ENCODE peak calls at places on chromosomes 7 and 10, in four cellular contexts. One of them, this sample, is unnamed.
A peak's percentile ranks its signal among the peaks of the same experiment; 100 is the strongest.

GRCh38 chr7:31056775-31057346 is 4.8 kb downstream of the ADCYAP1R1 start:
- DNase-seq in sigmoid colon: no peak
- DNase-seq in adrenal gland: no peak
- DNase-seq in CD8-positive, alpha-beta memory T cell: no peak
- DNase-seq in this sample: no peak

GRCh38 chr10:51063659-51064535 is 10.4 kb upstream of the PRKG1 start:
- DNase-seq in sigmoid colon: no peak
- DNase-seq in adrenal gland: no peak
- DNase-seq in CD8-positive, alpha-beta memory T cell: no peak
- DNase-seq in this sample: no peak

GRCh38 chr7:103439661-103440060 is 6.3 kb downstream of the SLC26A5 start:
- DNase-seq in sigmoid colon: no peak
- DNase-seq in adrenal gland: no peak
- DNase-seq in CD8-positive, alpha-beta memory T cell: no peak
- DNase-seq in this sample: no peak

GRCh38 chr7:128131701-128132100 is 100.5 kb upstream of the LRRC4 start:
- DNase-seq in sigmoid colon: no peak
- DNase-seq in adrenal gland: no peak
- DNase-seq in CD8-positive, alpha-beta memory T cell: no peak
- DNase-seq in this sample: no peak

GRCh38 chr7:954330-955238 is at the start of gene ADAP1:
- DNase-seq in sigmoid colon: peak; percentile 67
- DNase-seq in adrenal gland: peak; percentile 53
- DNase-seq in CD8-positive, alpha-beta memory T cell: peak; percentile 38
- DNase-seq in this sample: peak; percentile 81

GRCh38 chr7:66747385-66748126 is 7.0 kb downstream of the RABGEF1 start:
- DNase-seq in sigmoid colon: no peak
- DNase-seq in adrenal gland: no peak
- DNase-seq in CD8-positive, alpha-beta memory T cell: no peak
- DNase-seq in this sample: no peak

GRCh38 chr10:131177431-131178327 is 133.8 kb downstream of the TCERG1L start:
- DNase-seq in sigmoid colon: peak; percentile 57
- DNase-seq in adrenal gland: no peak
- DNase-seq in CD8-positive, alpha-beta memory T cell: no peak
- DNase-seq in this sample: peak; percentile 23

GRCh38 chr7:12256025-12256570 is 45.0 kb downstream of the TMEM106B start:
- DNase-seq in sigmoid colon: no peak
- DNase-seq in adrenal gland: no peak
- DNase-seq in CD8-positive, alpha-beta memory T cell: no peak
- DNase-seq in this sample: no peak

GRCh38 chr7:26990268-26990667 is 105.5 kb downstream of the HOXA1 start:
- DNase-seq in sigmoid colon: no peak
- DNase-seq in adrenal gland: no peak
- DNase-seq in CD8-positive, alpha-beta memory T cell: no peak
- DNase-seq in this sample: no peak

GRCh38 chr7:38317457-38318037 is 44.1 kb upstream of the TARP start:
- DNase-seq in sigmoid colon: no peak
- DNase-seq in adrenal gland: no peak
- DNase-seq in CD8-positive, alpha-beta memory T cell: no peak
- DNase-seq in this sample: peak; percentile 45

GRCh38 chr10:3776796-3777571 is 8.0 kb downstream of the KLF6 start:
- DNase-seq in sigmoid colon: peak; percentile 76
- DNase-seq in adrenal gland: peak; percentile 23
- DNase-seq in CD8-positive, alpha-beta memory T cell: peak; percentile 44
- DNase-seq in this sample: peak; percentile 77

GRCh38 chr10:43985941-43986340 is 337.3 kb upstream of the ZNF32 start:
- DNase-seq in sigmoid colon: no peak
- DNase-seq in adrenal gland: no peak
- DNase-seq in CD8-positive, alpha-beta memory T cell: no peak
- DNase-seq in this sample: no peak

GRCh38 chr7:117872565-117873055 is 631 bp downstream of the CTTNBP2 start:
- DNase-seq in sigmoid colon: peak; percentile 68
- DNase-seq in adrenal gland: peak; percentile 5
- DNase-seq in CD8-positive, alpha-beta memory T cell: no peak
- DNase-seq in this sample: peak; percentile 73

GRCh38 chr10:118042336-118042735 is 4.4 kb downstream of the RAB11FIP2 start:
- DNase-seq in sigmoid colon: no peak
- DNase-seq in adrenal gland: no peak
- DNase-seq in CD8-positive, alpha-beta memory T cell: no peak
- DNase-seq in this sample: no peak

GRCh38 chr10:114221235-114221634 is 17.8 kb upstream of the VWA2 start:
- DNase-seq in sigmoid colon: no peak
- DNase-seq in adrenal gland: no peak
- DNase-seq in CD8-positive, alpha-beta memory T cell: no peak
- DNase-seq in this sample: no peak

GRCh38 chr7:44311561-44312495 is 13.6 kb downstream of the CAMK2B start:
- DNase-seq in sigmoid colon: no peak
- DNase-seq in adrenal gland: no peak
- DNase-seq in CD8-positive, alpha-beta memory T cell: no peak
- DNase-seq in this sample: no peak

GRCh38 chr10:13167568-13167967 is 6.2 kb downstream of the MCM10 start:
- DNase-seq in sigmoid colon: no peak
- DNase-seq in adrenal gland: no peak
- DNase-seq in CD8-positive, alpha-beta memory T cell: no peak
- DNase-seq in this sample: no peak

GRCh38 chr7:7911339-7911738 is 57.3 kb upstream of the GLCCI1 start:
- DNase-seq in sigmoid colon: no peak
- DNase-seq in adrenal gland: no peak
- DNase-seq in CD8-positive, alpha-beta memory T cell: no peak
- DNase-seq in this sample: no peak

GRCh38 chr10:12408472-12408871 is 59.1 kb downstream of the CAMK1D start:
- DNase-seq in sigmoid colon: no peak
- DNase-seq in adrenal gland: no peak
- DNase-seq in CD8-positive, alpha-beta memory T cell: no peak
- DNase-seq in this sample: no peak

GRCh38 chr7:70434821-70435220 is 697.1 kb upstream of the GALNT17 start:
- DNase-seq in sigmoid colon: no peak
- DNase-seq in adrenal gland: no peak
- DNase-seq in CD8-positive, alpha-beta memory T cell: no peak
- DNase-seq in this sample: no peak

GRCh38 chr7:13878154-13878553 is 111.3 kb downstream of the ETV1 start:
- DNase-seq in sigmoid colon: no peak
- DNase-seq in adrenal gland: no peak
- DNase-seq in CD8-positive, alpha-beta memory T cell: no peak
- DNase-seq in this sample: no peak

GRCh38 chr7:13882051-13882450 is 107.4 kb downstream of the ETV1 start:
- DNase-seq in sigmoid colon: no peak
- DNase-seq in adrenal gland: no peak
- DNase-seq in CD8-positive, alpha-beta memory T cell: no peak
- DNase-seq in this sample: no peak

GRCh38 chr7:13879994-13880686 is 109.3 kb downstream of the ETV1 start:
- DNase-seq in sigmoid colon: no peak
- DNase-seq in adrenal gland: no peak
- DNase-seq in CD8-positive, alpha-beta memory T cell: no peak
- DNase-seq in this sample: no peak

GRCh38 chr7:13880789-13881188 is 108.7 kb downstream of the ETV1 start:
- DNase-seq in sigmoid colon: no peak
- DNase-seq in adrenal gland: no peak
- DNase-seq in CD8-positive, alpha-beta memory T cell: no peak
- DNase-seq in this sample: no peak

DNA sequence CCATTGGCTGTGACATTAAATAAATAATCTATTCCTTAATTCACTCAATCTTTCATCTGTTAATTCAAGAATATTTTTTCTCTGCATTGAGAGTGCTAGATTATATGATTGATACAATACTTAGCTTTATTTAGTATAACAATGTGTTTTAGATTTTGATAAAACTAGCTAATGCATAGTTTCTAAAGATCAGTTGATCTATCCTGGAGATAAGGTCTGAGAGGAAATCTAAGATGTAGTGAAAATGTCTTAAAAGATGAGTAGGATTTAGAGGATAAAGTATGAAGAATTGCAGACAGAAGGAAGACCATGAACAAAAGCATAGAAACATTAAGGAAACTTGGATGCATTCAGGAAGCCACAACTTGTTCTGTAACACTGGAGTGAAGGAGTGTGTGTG is 110.3 kb downstream of the ETV1 start:
- DNase-seq in sigmoid colon: no peak
- DNase-seq in adrenal gland: no peak
- DNase-seq in CD8-positive, alpha-beta memory T cell: no peak
- DNase-seq in this sample: no peak
- H3K27ac ChIP-seq in sigmoid colon: no peak overlapping the region
- H3K27ac ChIP-seq in adrenal gland: no peak overlapping the region
- H3K27ac ChIP-seq in CD8-positive, alpha-beta memory T cell: no peak overlapping the region
- H3K27ac ChIP-seq in this sample: no peak overlapping the region

GRCh38 chr10:24961582-24961981 is 9.2 kb upstream of the PRTFDC1 start:
- DNase-seq in sigmoid colon: no peak
- DNase-seq in adrenal gland: no peak
- DNase-seq in CD8-positive, alpha-beta memory T cell: no peak
- DNase-seq in this sample: no peak
- H3K4me1 ChIP-seq in sigmoid colon: peaks cover 22% of the 10 kb centered on the region
- H3K4me1 ChIP-seq in adrenal gland: peaks cover 21% of the 10 kb centered on the region
- H3K4me1 ChIP-seq in CD8-positive, alpha-beta memory T cell: no peaks in the 10 kb centered on the region
- H3K4me1 ChIP-seq in this sample: peaks cover 5% of the 10 kb centered on the region

GRCh38 chr7:73718905-73719805 is at the start of gene STX1A:
- DNase-seq in sigmoid colon: peak; percentile 84
- DNase-seq in adrenal gland: peak; percentile 76
- DNase-seq in CD8-positive, alpha-beta memory T cell: peak; percentile 66
- DNase-seq in this sample: peak; percentile 89

GRCh38 chr7:73717025-73717807 is 2.3 kb downstream of the STX1A start:
- DNase-seq in sigmoid colon: peak; percentile 85
- DNase-seq in adrenal gland: no peak
- DNase-seq in CD8-positive, alpha-beta memory T cell: no peak
- DNase-seq in this sample: no peak

GRCh38 chr7:73718438-73718881 is 1.0 kb downstream of the STX1A start:
- DNase-seq in sigmoid colon: no peak
- DNase-seq in adrenal gland: no peak
- DNase-seq in CD8-positive, alpha-beta memory T cell: no peak
- DNase-seq in this sample: no peak

GRCh38 chr7:73716318-73716890 is 3.1 kb downstream of the STX1A start:
- DNase-seq in sigmoid colon: no peak
- DNase-seq in adrenal gland: no peak
- DNase-seq in CD8-positive, alpha-beta memory T cell: no peak
- DNase-seq in this sample: no peak

DNA sequence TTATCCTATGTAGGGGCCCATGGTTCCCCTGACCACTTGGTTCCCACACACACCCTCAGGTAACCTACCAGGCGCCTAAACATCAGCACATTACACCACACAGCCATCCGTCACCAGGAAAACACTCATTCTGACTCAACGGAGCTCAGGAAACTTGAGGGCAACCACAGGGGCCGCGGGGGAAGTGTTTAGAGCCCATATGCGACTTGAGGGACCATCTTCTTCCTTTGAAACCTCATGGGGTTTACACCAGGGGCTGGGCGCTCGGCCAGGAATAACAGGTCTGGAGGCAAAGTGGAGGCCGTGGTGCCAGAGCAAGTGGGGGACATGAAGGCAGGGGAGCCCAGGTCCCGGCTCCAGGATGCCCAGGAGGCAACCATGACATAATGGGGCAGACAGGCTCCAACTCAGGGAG is 1.5 kb downstream of the STX1A start:
- DNase-seq in sigmoid colon: no peak
- DNase-seq in adrenal gland: no peak
- DNase-seq in CD8-positive, alpha-beta memory T cell: peak; percentile 68
- DNase-seq in this sample: no peak
- H3K4me3 ChIP-seq in sigmoid colon: peak overlapping the region; percentile 97
- H3K4me3 ChIP-seq in adrenal gland: no peak overlapping the region
- H3K4me3 ChIP-seq in CD8-positive, alpha-beta memory T cell: peak overlapping the region; percentile 66
- H3K4me3 ChIP-seq in this sample: no peak overlapping the region

DNA sequence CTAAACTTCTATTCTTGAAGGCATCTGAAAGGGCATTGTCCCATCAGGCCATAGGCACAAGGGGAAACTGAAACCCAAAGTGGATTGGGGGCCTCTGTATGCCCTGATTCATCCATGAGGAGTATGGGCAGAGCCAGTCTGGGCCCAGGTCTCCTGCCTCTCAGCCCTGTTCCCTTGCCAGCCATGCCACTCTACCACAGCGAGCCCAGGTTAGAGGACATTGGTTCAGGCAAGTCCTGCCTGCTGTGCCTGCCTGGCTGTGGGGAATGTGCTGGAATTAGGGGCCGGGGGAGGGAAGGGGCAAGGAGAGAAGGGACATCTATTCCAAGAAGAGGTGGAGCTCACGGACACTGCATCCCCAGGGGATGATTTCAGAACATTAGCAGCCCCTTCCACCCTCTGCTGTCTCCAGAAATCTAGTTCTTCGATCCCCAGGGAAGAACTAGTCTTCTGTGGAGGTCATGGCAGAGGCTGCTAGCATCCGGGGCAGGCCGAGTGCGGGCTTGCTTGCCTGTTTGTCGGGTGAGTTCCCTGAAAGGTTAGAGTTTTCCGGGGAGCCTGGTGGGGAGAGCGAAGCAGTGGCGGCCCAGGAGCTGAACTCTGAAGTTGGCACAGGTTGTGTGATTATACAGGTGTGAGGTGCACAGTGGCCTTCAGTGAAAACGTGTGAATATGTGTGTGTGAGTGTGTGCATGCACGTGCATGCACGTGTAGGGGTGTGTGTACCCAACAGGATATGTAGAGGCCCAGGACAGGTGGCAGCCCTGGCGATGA is 37.8 kb downstream of the TBATA start:
- DNase-seq in sigmoid colon: peak; percentile 18
- DNase-seq in adrenal gland: no peak
- DNase-seq in CD8-positive, alpha-beta memory T cell: no peak
- DNase-seq in this sample: no peak
- H3K27ac ChIP-seq in sigmoid colon: no peak overlapping the region
- H3K27ac ChIP-seq in adrenal gland: no peak overlapping the region
- H3K27ac ChIP-seq in CD8-positive, alpha-beta memory T cell: no peak overlapping the region
- H3K27ac ChIP-seq in this sample: no peak overlapping the region

GRCh38 chr10:100009793-100010676 is at the start of gene DNMBP:
- DNase-seq in sigmoid colon: peak; percentile 91
- DNase-seq in adrenal gland: peak; percentile 86
- DNase-seq in CD8-positive, alpha-beta memory T cell: peak; percentile 72
- DNase-seq in this sample: peak; percentile 91
- H3K4me1 ChIP-seq in sigmoid colon: peaks cover 38% of the 10 kb centered on the region
- H3K4me1 ChIP-seq in adrenal gland: peaks cover 31% of the 10 kb centered on the region
- H3K4me1 ChIP-seq in CD8-positive, alpha-beta memory T cell: peaks cover 13% of the 10 kb centered on the region
- H3K4me1 ChIP-seq in this sample: peaks cover 9% of the 10 kb centered on the region